ENCODE peak calls at places on chromosomes 3 and 15, in four cellular contexts. D is lower lobe of right lung; K is activated CD8-positive, alpha-beta memory T cell treated with anti-CD3 and anti-CD28 coated beads for 4 hours; W is stimulated activated naive B cell treated with anti-CD40 and anti-IgM and Interleukin-4, amounts not matched to agents 10 μg/mL and 1 μg/mL and 100 μg/mL, for 72 hours. Y is an unnamed sample.

GRCh38 chr3:98734737-98735136 is 28.4 kb upstream of the ST3GAL6 start:
- DNase-seq in K (no peak), W (no peak), D (no peak), Y (no peak)

GRCh38 chr3:54087581-54088410 is 34.6 kb upstream of the CACNA2D3 start:
- DNase-seq in D (peak), K (no peak), W (no peak), Y (no peak)

GRCh38 chr3:53805463-53806159 is 40.6 kb downstream of the CHDH start:
- DNase-seq in W (no peak), K (no peak), D (no peak), Y (no peak)

GRCh38 chr3:190338717-190339116 is 16.5 kb upstream of the CLDN1 start:
- DNase-seq in W (no peak), D (no peak), K (no peak), Y (no peak)

GRCh38 chr3:56835626-56836025 is 33.9 kb upstream of the ARHGEF3 start:
- DNase-seq in W (no peak), D (no peak), K (no peak), Y (no peak)

GRCh38 chr15:39501366-39501765 is 79.5 kb upstream of the THBS1 start:
- DNase-seq in W (no peak), D (no peak), K (no peak), Y (no peak)

GRCh38 chr3:157921271-157921670 is 184.9 kb downstream of the SHOX2 start:
- DNase-seq in D (no peak), K (no peak), W (no peak), Y (no peak)

GRCh38 chr3:53189276-53189675 is 28.3 kb downstream of the PRKCD start:
- DNase-seq in K (no peak), W (no peak), D (no peak), Y (no peak)

GRCh38 chr3:40980467-40980866 is 218.8 kb upstream of the CTNNB1 start:
- DNase-seq in D (no peak), W (peak), K (no peak), Y (no peak)

GRCh38 chr3:152400912-152401311 is 132.2 kb downstream of the MBNL1 start:
- DNase-seq in K (no peak), W (no peak), D (no peak), Y (no peak)

GRCh38 chr3:134027631-134028030 is 2.1 kb downstream of the SLCO2A1 start:
- DNase-seq in K (no peak), W (no peak), D (no peak), Y (no peak)

GRCh38 chr3:69250014-69250413 is 127.6 kb upstream of the LMOD3 start:
- DNase-seq in K (peak), D (no peak), W (no peak), Y (peak)

GRCh38 chr3:39025222-39025970 is 26.3 kb downstream of the SCN11A start:
- DNase-seq in K (no peak), W (no peak), D (no peak), Y (no peak)

GRCh38 chr15:45268135-45268534 is 16.1 kb downstream of the SLC28A2 start:
- DNase-seq in K (no peak), D (no peak), W (no peak), Y (peak)

GRCh38 chr3:141402476-141403171 is 34.3 kb downstream of the ZBTB38 start:
- DNase-seq in D (peak), W (peak), K (no peak), Y (peak)

GRCh38 chr15:87213646-87214045 is 1042.9 kb downstream of the NTRK3 start:
- DNase-seq in W (no peak), K (no peak), D (no peak), Y (no peak)

GRCh38 chr15:49094923-49095322 is 48.7 kb upstream of the SECISBP2L start:
- DNase-seq in K (no peak), W (no peak), D (no peak), Y (no peak)

GRCh38 chr3:25478964-25479726 is 51.1 kb downstream of the RARB start:
- DNase-seq in D (no peak), W (no peak), K (no peak), Y (no peak)

GRCh38 chr3:132380979-132381944 is 36.0 kb upstream of the DNAJC13 start:
- DNase-seq in D (no peak), W (no peak), K (no peak), Y (no peak)

GRCh38 chr15:39426552-39427532 is 154.0 kb upstream of the THBS1 start:
- DNase-seq in W (peak), D (peak), K (peak), Y (peak)

GRCh38 chr3:56801597-56802410 is at the start of gene ARHGEF3:
- DNase-seq in W (peak), D (peak), K (peak), Y (peak)

GRCh38 chr3:158847466-158847849 is 45.6 kb downstream of the MFSD1 start:
- DNase-seq in W (no peak), D (no peak), K (no peak), Y (no peak)

GRCh38 chr3:57856675-57857074 is 100.6 kb downstream of the SLMAP start:
- DNase-seq in W (no peak), D (no peak), K (no peak), Y (no peak)

GRCh38 chr3:190432216-190432615 is 17.5 kb downstream of the TMEM207 start:
- DNase-seq in D (no peak), W (no peak), K (no peak), Y (no peak)

GRCh38 chr3:181253796-181254195 is 264.3 kb upstream of the DNAJC19 start:
- DNase-seq in W (no peak), D (no peak), K (no peak), Y (no peak)

GRCh38 chr3:106457278-106458210 is 588.7 kb upstream of the CBLB start:
- DNase-seq in D (no peak), W (peak), K (no peak), Y (no peak)

GRCh38 chr15:69523010-69524001 is 70.7 kb downstream of the RPLP1 start:
- DNase-seq in D (peak), K (peak), W (peak), Y (peak)

GRCh38 chr3:157916672-157917071 is 189.5 kb downstream of the SHOX2 start:
- DNase-seq in K (no peak), W (no peak), D (no peak), Y (no peak)

GRCh38 chr3:100358413-100358812 is 23.9 kb downstream of the NIT2 start:
- DNase-seq in W (no peak), K (no peak), D (no peak), Y (no peak)

GRCh38 chr3:86990171-86990733 is 697 bp downstream of the VGLL3 start:
- DNase-seq in D (peak), W (no peak), K (no peak), Y (no peak)

GRCh38 chr15:26888761-26889160 is 21.9 kb downstream of the GABRA5 start:
- DNase-seq in W (no peak), K (no peak), D (no peak), Y (no peak)

GRCh38 chr15:20353966-20354883 is 187.4 kb downstream of the GOLGA6L6 start:
- DNase-seq in D (peak), K (no peak), W (no peak), Y (no peak)

GRCh38 chr15:80735344-80735743 is 40.2 kb downstream of the ABHD17C start:
- DNase-seq in W (no peak), K (no peak), D (no peak), Y (no peak)

GRCh38 chr3:69819283-69819682 is 80.0 kb downstream of the MITF start:
- DNase-seq in K (no peak), D (no peak), W (no peak), Y (no peak)

GRCh38 chr3:11720220-11721113 is 76.8 kb upstream of the VGLL4 start:
- DNase-seq in W (peak), K (no peak), D (peak), Y (peak)

GRCh38 chr15:61736792-61737191 is 323.5 kb downstream of the VPS13C start:
- DNase-seq in W (no peak), K (no peak), D (no peak), Y (no peak)

Y was measured in T-helper 9 cell.